ENCODE peak calls at places on chromosomes 6 and 20, in five cellular contexts. D, M, T, R and X are unnamed samples.

GRCh38 chr20:63521602-63522001 is 1.0 kb downstream of the PPDPF start:
- DNase-seq in D (no peak), M (no peak), T (no peak), R (no peak), X (no peak)

GRCh38 chr6:20271818-20272217 is 59.5 kb upstream of the MBOAT1 start:
- DNase-seq in D (no peak), M (no peak), T (no peak), R (no peak), X (peak; percentile 80)

GRCh38 chr6:45933855-45934254 is 81.8 kb downstream of the CLIC5 start:
- DNase-seq in D (no peak), M (no peak), T (no peak), R (no peak), X (no peak)

GRCh38 chr20:37445041-37445440 is 76.0 kb upstream of the NNAT start:
- DNase-seq in D (no peak), M (no peak), T (no peak), R (no peak), X (no peak)

GRCh38 chr6:158654498-158654897 is 4.6 kb downstream of the SYTL3 start:
- DNase-seq in D (no peak), M (peak; percentile 71), T (peak; percentile 92), R (peak; percentile 79), X (no peak)

GRCh38 chr20:50588034-50588736 is 78.0 kb downstream of the PTPN1 start:
- DNase-seq in D (peak; percentile 78), M (no peak), T (peak; percentile 69), R (peak; percentile 82), X (peak; percentile 77)

GRCh38 chr20:12598894-12599293 is 409.9 kb upstream of the SPTLC3 start:
- DNase-seq in D (no peak), M (no peak), T (no peak), R (no peak), X (no peak)

GRCh38 chr6:125267806-125268523 is 33.8 kb downstream of the HDDC2 start:
- DNase-seq in D (no peak), M (no peak), T (peak; percentile 44), R (no peak), X (no peak)

GRCh38 chr20:15075586-15075985 is 738.2 kb upstream of the FLRT3 start:
- DNase-seq in D (no peak), M (no peak), T (no peak), R (no peak), X (no peak)

GRCh38 chr6:128114164-128114563 is 213.3 kb upstream of the THEMIS start:
- DNase-seq in D (no peak), M (no peak), T (no peak), R (no peak), X (no peak)

GRCh38 chr6:122569372-122569771 is 40.8 kb upstream of the PKIB start:
- DNase-seq in D (no peak), M (no peak), T (no peak), R (no peak), X (no peak)

DNA sequence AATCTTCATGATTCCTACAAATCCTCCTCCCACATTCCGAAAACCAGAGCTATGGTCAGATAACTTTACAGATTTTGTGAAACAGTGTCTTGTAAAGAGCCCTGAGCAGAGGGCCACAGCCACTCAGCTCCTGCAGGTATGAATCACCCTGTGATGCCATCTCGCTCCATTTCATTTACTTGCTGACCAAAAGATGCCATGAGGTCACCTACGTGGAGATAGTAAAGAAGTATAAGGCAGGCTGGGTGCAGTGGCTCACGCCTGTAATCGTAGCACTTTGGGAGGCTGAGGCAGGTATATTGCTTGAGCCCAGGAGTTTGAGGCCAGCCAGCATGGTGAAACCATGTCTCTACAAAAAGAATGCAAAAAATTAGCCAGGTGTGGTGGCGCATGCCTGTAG is 30.9 kb downstream of the STK4 start:
- DNase-seq in D (no peak), M (no peak), T (no peak), R (no peak), X (no peak)
- H3K4me3 ChIP-seq in D (no peak overlapping the region), M (no peak overlapping the region), T (no peak overlapping the region), R (no peak overlapping the region), X (no peak overlapping the region)

DNA sequence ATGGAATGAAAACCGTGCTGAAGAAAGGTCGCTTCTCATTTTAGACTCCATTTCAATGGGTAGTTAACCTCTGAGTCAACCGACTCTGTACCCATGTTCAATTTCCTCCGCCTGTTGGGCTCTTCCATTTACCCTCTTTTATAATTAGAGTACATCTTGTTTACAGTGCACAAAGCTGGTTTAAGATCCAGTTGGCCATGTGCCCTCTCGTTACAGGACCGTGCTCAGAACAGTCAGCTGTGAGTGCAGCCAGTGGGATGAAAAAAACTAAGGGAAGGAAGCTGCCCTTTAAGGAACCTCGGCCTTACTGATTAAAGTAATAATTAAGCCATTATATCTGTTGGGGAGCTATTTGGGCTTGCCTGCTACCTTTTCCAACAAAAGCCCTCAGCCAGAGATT is 68.7 kb downstream of the TMEM170B start:
- DNase-seq in D (no peak), M (no peak), T (no peak), R (no peak), X (no peak)
- H3K4me3 ChIP-seq in D (no peak overlapping the region), M (no peak overlapping the region), T (no peak overlapping the region), R (no peak overlapping the region), X (no peak overlapping the region)

DNA sequence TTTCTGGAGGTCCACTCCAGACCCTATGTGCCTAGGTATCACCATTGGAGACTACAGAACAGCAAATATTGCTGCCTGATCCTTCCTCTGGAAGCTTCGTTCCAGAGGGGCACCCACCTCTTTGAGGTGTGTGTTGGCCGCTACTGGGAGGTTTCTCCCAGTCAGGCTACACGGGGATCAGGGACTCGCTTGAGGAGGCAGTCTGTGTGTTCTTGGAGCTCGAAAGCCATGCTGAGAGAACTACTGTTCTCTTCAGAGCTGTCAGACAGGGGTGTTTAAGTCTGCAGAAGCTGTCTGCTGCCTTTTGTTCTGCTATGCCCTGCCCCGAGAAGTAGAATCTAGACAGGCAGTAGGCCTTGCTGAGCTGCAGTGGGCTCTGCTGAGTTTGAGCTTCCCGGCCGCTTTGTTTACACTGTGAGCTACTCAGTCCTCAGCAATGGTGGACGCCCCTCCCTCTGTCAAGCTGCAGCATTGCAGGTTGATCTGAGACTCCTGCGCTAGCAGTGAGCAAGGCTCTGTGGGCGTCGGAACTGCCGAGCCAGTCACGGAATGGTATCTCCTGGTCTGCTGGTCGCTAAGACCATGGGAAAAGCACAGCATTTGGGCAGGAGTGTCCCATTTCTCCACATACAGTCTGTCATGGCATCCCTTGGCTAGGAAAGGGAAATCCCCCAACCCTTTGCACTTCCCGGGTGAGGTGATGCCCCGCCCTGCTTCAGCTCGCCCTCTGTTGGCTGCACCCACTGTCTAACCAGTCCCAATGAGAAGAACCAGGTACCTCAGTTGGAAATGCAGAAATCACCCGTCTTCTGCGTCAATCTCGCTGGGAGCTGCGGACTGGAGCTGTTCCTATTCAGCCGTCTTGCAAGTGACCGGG is 32.5 kb upstream of the ASCC3 start:
- DNase-seq in D (no peak), M (no peak), T (no peak), R (no peak), X (peak; percentile 47)
- H3K4me3 ChIP-seq in D (no peak overlapping the region), M (no peak overlapping the region), T (no peak overlapping the region), R (no peak overlapping the region), X (no peak overlapping the region)

GRCh38 chr20:45341939-45342862 is 6.0 kb downstream of the SDC4 start:
- DNase-seq in D (no peak), M (no peak), T (peak; percentile 56), R (peak; percentile 92), X (peak; percentile 98)

GRCh38 chr20:45343867-45344721 is 4.1 kb downstream of the SDC4 start:
- DNase-seq in D (peak; percentile 60), M (peak; percentile 73), T (peak; percentile 89), R (peak; percentile 94), X (peak; percentile 87)

GRCh38 chr20:45341579-45341938 is 6.7 kb downstream of the SDC4 start:
- DNase-seq in D (no peak), M (no peak), T (no peak), R (no peak), X (no peak)

GRCh38 chr20:45343445-45343866 is 4.8 kb downstream of the SDC4 start:
- DNase-seq in D (no peak), M (no peak), T (no peak), R (no peak), X (peak; percentile 78)

GRCh38 chr20:45342863-45343444 is 5.3 kb downstream of the SDC4 start:
- DNase-seq in D (no peak), M (no peak), T (no peak), R (no peak), X (no peak)
- H3K4me3 ChIP-seq in D (no peak overlapping the region), M (peak overlapping the region; percentile 1), T (no peak overlapping the region), R (peak overlapping the region; percentile 13), X (no peak overlapping the region)

GRCh38 chr6:38040254-38040653 is 220.7 kb downstream of the ZFAND3 start:
- DNase-seq in D (no peak), M (no peak), T (no peak), R (no peak), X (no peak)
- H3K4me3 ChIP-seq in D (no peak overlapping the region), M (no peak overlapping the region), T (no peak overlapping the region), R (no peak overlapping the region), X (no peak overlapping the region)

DNA sequence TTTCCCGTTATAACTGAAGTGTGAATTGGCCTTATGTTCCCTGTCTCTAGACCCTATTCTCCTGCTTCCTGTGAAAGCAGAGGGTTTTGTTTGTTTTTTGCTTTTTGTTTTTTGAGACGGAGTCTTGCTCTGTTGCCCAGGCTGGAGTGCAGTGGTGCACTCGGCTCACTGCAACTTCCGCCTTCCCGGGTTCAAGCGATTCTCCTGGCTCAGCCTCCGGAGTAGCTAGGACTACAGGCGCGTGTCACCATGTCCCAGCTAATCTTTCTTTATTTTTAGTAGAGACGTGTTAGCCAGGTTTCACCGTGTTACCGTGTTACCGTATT is 674 bp upstream of the GNMT start:
- DNase-seq in D (no peak), M (no peak), T (no peak), R (no peak), X (no peak)
- H3K4me3 ChIP-seq in D (no peak overlapping the region), M (no peak overlapping the region), T (peak overlapping the region; percentile 44), R (peak overlapping the region; percentile 58), X (no peak overlapping the region)

GRCh38 chr20:44805335-44805734 is 5.0 kb downstream of the RIMS4 start:
- DNase-seq in D (no peak), M (no peak), T (no peak), R (no peak), X (no peak)
- H3K4me3 ChIP-seq in D (no peak overlapping the region), M (no peak overlapping the region), T (no peak overlapping the region), R (no peak overlapping the region), X (no peak overlapping the region)

DNA sequence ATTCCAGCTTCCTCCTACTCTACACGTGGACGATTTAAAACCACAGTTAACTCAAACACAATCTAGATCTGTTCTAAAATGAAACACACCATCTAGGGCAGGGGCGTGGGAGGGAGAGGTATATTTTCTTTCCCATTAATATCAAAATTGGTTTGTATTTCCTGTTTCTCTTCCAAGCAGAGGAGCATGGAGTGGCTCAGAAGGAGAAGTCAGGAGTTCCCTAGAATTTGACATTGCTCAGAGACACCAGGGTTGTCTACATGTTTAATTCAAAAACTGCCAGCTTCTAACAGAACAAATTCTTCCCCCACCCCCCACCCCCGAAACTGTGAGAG is 2.3 kb downstream of the PREX1 start:
- DNase-seq in D (peak; percentile 45), M (no peak), T (no peak), R (no peak), X (no peak)
- H3K4me3 ChIP-seq in D (peak overlapping the region; percentile 95), M (no peak overlapping the region), T (peak overlapping the region; percentile 76), R (peak overlapping the region; percentile 82), X (peak overlapping the region; percentile 72)

DNA sequence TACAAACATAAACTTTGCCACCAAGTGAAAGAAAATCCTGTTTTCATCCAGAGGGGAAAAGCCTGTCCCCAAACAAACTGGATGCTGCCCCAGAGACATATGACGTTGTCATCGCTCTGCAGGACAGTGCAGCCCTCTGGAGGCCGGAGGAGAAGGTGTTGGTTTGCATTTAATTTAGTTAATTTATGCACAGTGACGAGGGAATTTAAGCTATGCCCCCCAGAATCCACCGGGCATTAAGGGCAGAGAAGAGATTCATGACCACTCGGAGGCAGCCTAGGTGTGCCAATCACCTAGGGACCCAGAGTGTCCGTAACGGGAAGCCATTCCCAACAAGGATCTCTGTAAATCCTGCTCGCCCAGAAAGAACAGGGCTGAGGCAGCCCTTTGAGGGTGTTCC is 45.1 kb downstream of the NINL start:
- DNase-seq in D (peak; percentile 70), M (no peak), T (peak; percentile 22), R (no peak), X (peak; percentile 87)
- H3K4me3 ChIP-seq in D (peak overlapping the region; percentile 11), M (peak overlapping the region; percentile 12), T (peak overlapping the region; percentile 10), R (peak overlapping the region; percentile 36), X (no peak overlapping the region)